ENCODE peak calls at places on chromosomes 6 and 20, in five cellular contexts. One of them, this sample, is unnamed.

GRCh38 chr6:119479860-119480655 is 130.5 kb upstream of the MAN1A1 start:
- DNase-seq in A549: no peak
- DNase-seq in H1: no peak
- DNase-seq in K562: peak; percentile 23
- DNase-seq in IMR-90: peak; percentile 57
- DNase-seq in this sample: no peak

GRCh38 chr6:29926795-29927427 is 15.4 kb upstream of the HLA-A start:
- DNase-seq in A549: peak; percentile 18
- DNase-seq in H1: no peak
- DNase-seq in K562: peak; percentile 20
- DNase-seq in IMR-90: peak; percentile 73
- DNase-seq in this sample: peak; percentile 78

GRCh38 chr6:151641028-151641427 is 147.2 kb downstream of the CCDC170 start:
- DNase-seq in A549: no peak
- DNase-seq in H1: no peak
- DNase-seq in K562: no peak
- DNase-seq in IMR-90: no peak
- DNase-seq in this sample: no peak

GRCh38 chr20:4519530-4519929 is 202.2 kb upstream of the PRND start:
- DNase-seq in A549: peak; percentile 50
- DNase-seq in H1: no peak
- DNase-seq in K562: peak; percentile 17
- DNase-seq in IMR-90: no peak
- DNase-seq in this sample: no peak

GRCh38 chr6:12113190-12113578 is 101.1 kb downstream of the HIVEP1 start:
- DNase-seq in A549: no peak
- DNase-seq in H1: no peak
- DNase-seq in K562: no peak
- DNase-seq in IMR-90: peak; percentile 84
- DNase-seq in this sample: no peak

GRCh38 chr6:44367686-44368085 is 19.8 kb upstream of the CDC5L start:
- DNase-seq in A549: no peak
- DNase-seq in H1: no peak
- DNase-seq in K562: no peak
- DNase-seq in IMR-90: no peak
- DNase-seq in this sample: no peak

GRCh38 chr20:58125726-58126125 is 102.7 kb downstream of the ANKRD60 start:
- DNase-seq in A549: no peak
- DNase-seq in H1: no peak
- DNase-seq in K562: no peak
- DNase-seq in IMR-90: no peak
- DNase-seq in this sample: no peak

GRCh38 chr20:24773168-24773567 is 175.9 kb upstream of the CST7 start:
- DNase-seq in A549: no peak
- DNase-seq in H1: no peak
- DNase-seq in K562: no peak
- DNase-seq in IMR-90: no peak
- DNase-seq in this sample: no peak

GRCh38 chr6:73639015-73639414 is 14.8 kb downstream of the SLC17A5 start:
- DNase-seq in A549: no peak
- DNase-seq in H1: no peak
- DNase-seq in K562: no peak
- DNase-seq in IMR-90: no peak
- DNase-seq in this sample: no peak

GRCh38 chr6:9126845-9127560 is 691.7 kb upstream of the SLC35B3 start:
- DNase-seq in A549: peak; percentile 49
- DNase-seq in H1: no peak
- DNase-seq in K562: no peak
- DNase-seq in IMR-90: peak; percentile 99
- DNase-seq in this sample: no peak

GRCh38 chr6:86682297-86682696 is 255.0 kb upstream of the HTR1E start:
- DNase-seq in A549: no peak
- DNase-seq in H1: no peak
- DNase-seq in K562: no peak
- DNase-seq in IMR-90: no peak
- DNase-seq in this sample: no peak

GRCh38 chr20:21808863-21809664 is 103.6 kb downstream of the PAX1 start:
- DNase-seq in A549: peak; percentile 29
- DNase-seq in H1: peak; percentile 27
- DNase-seq in K562: peak; percentile 73
- DNase-seq in IMR-90: no peak
- DNase-seq in this sample: peak; percentile 31

GRCh38 chr6:144185133-144185836 is 35.0 kb downstream of the STX11 start:
- DNase-seq in A549: no peak
- DNase-seq in H1: no peak
- DNase-seq in K562: no peak
- DNase-seq in IMR-90: no peak
- DNase-seq in this sample: no peak

GRCh38 chr6:24522090-24522820 is 27.5 kb downstream of the ALDH5A1 start:
- DNase-seq in A549: no peak
- DNase-seq in H1: no peak
- DNase-seq in K562: no peak
- DNase-seq in IMR-90: peak; percentile 17
- DNase-seq in this sample: no peak

GRCh38 chr6:108113557-108114519 is 39.3 kb upstream of the OSTM1 start:
- DNase-seq in A549: peak; percentile 34
- DNase-seq in H1: no peak
- DNase-seq in K562: peak; percentile 60
- DNase-seq in IMR-90: peak; percentile 48
- DNase-seq in this sample: peak; percentile 41

GRCh38 chr6:111591370-111591900 is 14.2 kb downstream of the TRAF3IP2 start:
- DNase-seq in A549: peak; percentile 90
- DNase-seq in H1: no peak
- DNase-seq in K562: no peak
- DNase-seq in IMR-90: peak; percentile 100
- DNase-seq in this sample: peak; percentile 88
- TF ChIP-seq CEBPB in A549: peak; percentile 89
- TF ChIP-seq CEBPB in H1: no peak
- TF ChIP-seq CEBPB in K562: peak; percentile 96
- TF ChIP-seq CEBPB in IMR-90: peak; percentile 100
- TF ChIP-seq CEBPB in this sample: peak; percentile 97

GRCh38 chr6:33958863-33959651 is 155.3 kb upstream of the MLN start:
- DNase-seq in A549: no peak
- DNase-seq in H1: no peak
- DNase-seq in K562: no peak
- DNase-seq in IMR-90: no peak
- DNase-seq in this sample: no peak

GRCh38 chr6:33959661-33960344 is 156.0 kb upstream of the MLN start:
- DNase-seq in A549: no peak
- DNase-seq in H1: no peak
- DNase-seq in K562: no peak
- DNase-seq in IMR-90: no peak
- DNase-seq in this sample: no peak

GRCh38 chr6:33956206-33956605 is 152.4 kb upstream of the MLN start:
- DNase-seq in A549: no peak
- DNase-seq in H1: no peak
- DNase-seq in K562: no peak
- DNase-seq in IMR-90: no peak
- DNase-seq in this sample: no peak

GRCh38 chr6:33957391-33958207 is 153.8 kb upstream of the MLN start:
- DNase-seq in A549: no peak
- DNase-seq in H1: no peak
- DNase-seq in K562: no peak
- DNase-seq in IMR-90: no peak
- DNase-seq in this sample: no peak

DNA sequence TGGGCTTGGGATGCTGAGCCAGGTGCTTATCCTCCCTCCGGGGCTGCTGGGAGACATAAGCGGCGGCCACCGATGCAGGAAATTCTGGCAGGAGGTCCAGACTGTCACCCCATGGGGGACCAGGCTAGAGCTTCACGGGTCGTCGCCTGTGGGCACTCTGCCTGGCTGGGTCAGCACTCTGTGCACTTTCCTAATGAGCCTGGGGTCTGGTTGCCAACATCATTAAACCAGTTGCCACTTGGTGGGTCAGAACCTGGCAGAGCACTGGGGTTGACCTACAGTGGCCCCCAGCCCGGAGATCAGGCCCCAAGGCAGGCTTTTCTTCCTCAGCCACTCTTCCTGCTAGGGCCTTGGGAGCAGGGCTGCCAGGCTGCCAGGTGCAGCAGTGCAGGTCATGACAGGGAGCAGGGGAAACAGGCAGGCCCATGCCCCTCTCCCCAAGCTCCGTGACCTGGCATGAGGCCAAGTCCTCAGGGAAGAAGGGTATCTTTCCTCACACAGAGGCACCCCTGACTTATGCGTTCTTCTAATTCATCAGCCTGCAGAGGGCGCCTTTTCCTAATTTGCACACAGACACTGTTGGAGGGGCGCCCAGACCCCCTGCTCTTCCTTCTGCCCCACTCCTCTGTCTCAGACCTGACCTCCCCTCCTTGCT is 154.5 kb upstream of the MLN start:
- DNase-seq in A549: no peak
- DNase-seq in H1: no peak
- DNase-seq in K562: peak; percentile 56
- DNase-seq in IMR-90: no peak
- DNase-seq in this sample: peak; percentile 13
- TF ChIP-seq CEBPB in A549: no peak
- TF ChIP-seq CEBPB in H1: no peak
- TF ChIP-seq CEBPB in K562: no peak
- TF ChIP-seq CEBPB in IMR-90: no peak
- TF ChIP-seq CEBPB in this sample: no peak

DNA sequence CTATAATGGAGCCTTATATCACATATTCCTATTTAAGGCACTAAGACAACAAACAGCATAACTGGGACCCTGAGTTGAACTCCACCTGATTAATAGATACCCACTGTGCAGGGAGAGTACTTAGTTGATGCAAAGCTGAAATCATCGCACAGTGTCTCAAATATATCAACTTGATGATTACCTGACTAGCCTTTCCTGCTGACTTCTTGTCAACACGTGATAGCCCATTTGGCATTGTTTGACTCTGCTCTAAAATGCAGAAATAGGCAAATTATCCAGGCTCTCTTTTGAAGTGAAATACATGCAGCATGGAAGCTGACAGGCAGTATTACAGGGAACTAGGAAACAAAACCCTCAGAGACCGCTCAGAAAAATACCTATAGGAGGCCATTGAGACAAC is 154.6 kb upstream of the HDAC2 start:
- DNase-seq in A549: no peak
- DNase-seq in H1: no peak
- DNase-seq in K562: no peak
- DNase-seq in IMR-90: no peak
- DNase-seq in this sample: no peak
- TF ChIP-seq CEBPB in A549: no peak
- TF ChIP-seq CEBPB in H1: no peak
- TF ChIP-seq CEBPB in K562: no peak
- TF ChIP-seq CEBPB in IMR-90: no peak
- TF ChIP-seq CEBPB in this sample: no peak

GRCh38 chr6:138465007-138465645 is 34.2 kb downstream of the NHSL1 start:
- DNase-seq in A549: peak; percentile 68
- DNase-seq in H1: no peak
- DNase-seq in K562: no peak
- DNase-seq in IMR-90: peak; percentile 98
- DNase-seq in this sample: peak; percentile 61
- TF ChIP-seq CEBPB in A549: peak; percentile 8
- TF ChIP-seq CEBPB in H1: no peak
- TF ChIP-seq CEBPB in K562: no peak
- TF ChIP-seq CEBPB in IMR-90: peak; percentile 76
- TF ChIP-seq CEBPB in this sample: no peak

DNA sequence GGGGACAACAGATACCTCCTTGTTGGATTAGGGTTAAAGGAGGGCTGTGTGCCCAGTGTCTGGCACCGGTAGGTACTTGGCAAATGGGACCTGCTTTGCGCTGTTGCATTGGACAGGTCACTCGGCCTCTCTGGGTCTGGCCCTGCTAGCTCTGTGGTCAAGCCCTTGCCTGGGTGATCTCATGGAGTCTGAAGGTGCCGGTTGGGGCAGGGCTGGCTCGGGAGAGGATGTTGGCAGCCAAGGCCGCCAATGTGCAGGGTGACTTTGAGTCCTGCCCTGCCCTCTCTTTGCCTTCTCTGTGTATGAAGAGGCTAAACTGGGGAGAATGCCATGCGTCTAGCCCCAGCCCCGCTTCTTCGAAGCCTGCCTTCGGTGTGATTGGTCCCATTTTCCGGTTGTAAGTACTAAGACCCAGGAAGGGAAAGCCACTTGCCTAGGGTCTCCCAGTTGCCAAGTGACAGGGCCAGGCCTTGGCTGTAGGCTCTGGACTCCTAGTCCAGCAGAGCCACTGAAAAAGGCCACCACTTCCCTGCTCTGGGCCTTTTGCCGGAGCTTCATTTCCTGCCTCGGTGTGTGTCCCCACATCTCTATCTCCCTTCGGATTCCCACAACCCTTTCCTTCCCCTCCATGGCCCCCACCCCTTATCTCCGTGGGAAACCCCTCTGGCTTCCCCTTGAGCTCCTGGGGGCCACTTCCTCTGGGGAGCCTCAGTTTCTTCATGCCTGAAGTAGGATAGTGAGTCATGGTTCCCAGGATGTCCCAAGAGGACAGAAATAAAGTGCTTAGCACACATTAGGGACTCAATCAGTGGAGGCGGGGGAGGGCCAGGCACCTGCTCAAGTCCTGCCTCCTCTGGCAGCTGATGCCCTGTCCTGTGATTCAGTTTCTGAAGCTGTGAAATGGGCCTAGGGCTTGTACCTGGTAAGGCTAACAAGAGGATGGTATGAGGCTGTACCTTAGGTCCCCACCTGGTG is 3.9 kb downstream of the SRC start:
- DNase-seq in A549: peak; percentile 44
- DNase-seq in H1: no peak
- DNase-seq in K562: no peak
- DNase-seq in IMR-90: peak; percentile 17
- DNase-seq in this sample: no peak
- TF ChIP-seq CEBPB in A549: no peak
- TF ChIP-seq CEBPB in H1: no peak
- TF ChIP-seq CEBPB in K562: no peak
- TF ChIP-seq CEBPB in IMR-90: no peak
- TF ChIP-seq CEBPB in this sample: no peak

GRCh38 chr6:137570307-137570832 is 76.2 kb upstream of the OLIG3 start:
- DNase-seq in A549: no peak
- DNase-seq in H1: no peak
- DNase-seq in K562: no peak
- DNase-seq in IMR-90: no peak
- DNase-seq in this sample: peak; percentile 17

GRCh38 chr6:137568067-137568466 is 73.9 kb upstream of the OLIG3 start:
- DNase-seq in A549: no peak
- DNase-seq in H1: no peak
- DNase-seq in K562: no peak
- DNase-seq in IMR-90: no peak
- DNase-seq in this sample: no peak

GRCh38 chr6:137573739-137574138 is 79.5 kb upstream of the OLIG3 start:
- DNase-seq in A549: no peak
- DNase-seq in H1: no peak
- DNase-seq in K562: no peak
- DNase-seq in IMR-90: no peak
- DNase-seq in this sample: no peak

DNA sequence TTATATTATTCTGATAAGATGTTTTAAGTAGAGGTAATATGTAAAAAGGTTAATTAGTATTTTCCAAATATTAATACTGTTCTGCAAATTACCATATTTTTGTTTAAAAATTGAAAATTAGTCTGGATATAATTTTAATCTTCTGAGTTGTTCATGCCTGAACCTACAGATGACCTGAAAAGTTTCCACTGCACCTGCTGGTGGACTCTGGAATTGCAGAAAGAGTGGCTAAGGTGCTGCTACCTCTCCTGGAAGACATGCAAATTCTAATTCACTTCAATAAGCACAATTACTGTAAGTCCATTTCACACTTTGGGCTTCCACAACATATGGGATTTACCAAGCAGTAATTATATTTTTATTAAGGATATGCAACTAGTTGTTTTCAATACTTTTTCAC is 77.7 kb upstream of the OLIG3 start:
- DNase-seq in A549: peak; percentile 37
- DNase-seq in H1: no peak
- DNase-seq in K562: peak; percentile 61
- DNase-seq in IMR-90: peak; percentile 13
- DNase-seq in this sample: peak; percentile 54
- TF ChIP-seq CEBPB in A549: no peak
- TF ChIP-seq CEBPB in H1: no peak
- TF ChIP-seq CEBPB in K562: no peak
- TF ChIP-seq CEBPB in IMR-90: no peak
- TF ChIP-seq CEBPB in this sample: no peak